ENCODE peak calls at places on chromosomes 6 and 20, in seven cellular contexts. One of them, this sample, is unnamed.

GRCh38 chr6:7617954-7618764 is 28.2 kb downstream of the SNRNP48 start:
- DNase-seq in hepatocyte: no peak
- DNase-seq in epithelial cell of esophagus: peak
- DNase-seq in psoas muscle: no peak
- DNase-seq in left ventricle myocardium inferior: no peak
- DNase-seq in A549: no peak
- DNase-seq in transverse colon: peak
- DNase-seq in this sample: peak

GRCh38 chr6:140627002-140627401 is 1252.6 kb upstream of the CITED2 start:
- DNase-seq in hepatocyte: no peak
- DNase-seq in epithelial cell of esophagus: no peak
- DNase-seq in psoas muscle: no peak
- DNase-seq in left ventricle myocardium inferior: no peak
- DNase-seq in A549: no peak
- DNase-seq in transverse colon: no peak
- DNase-seq in this sample: no peak

GRCh38 chr20:11168026-11168425 is 494.2 kb upstream of the JAG1 start:
- DNase-seq in hepatocyte: no peak
- DNase-seq in epithelial cell of esophagus: peak
- DNase-seq in psoas muscle: no peak
- DNase-seq in left ventricle myocardium inferior: no peak
- DNase-seq in A549: peak
- DNase-seq in transverse colon: no peak
- DNase-seq in this sample: peak

GRCh38 chr6:32666420-32667300 is at the start of gene HLA-DQB1:
- DNase-seq in hepatocyte: peak
- DNase-seq in epithelial cell of esophagus: peak
- DNase-seq in psoas muscle: no peak
- DNase-seq in left ventricle myocardium inferior: no peak
- DNase-seq in A549: peak
- DNase-seq in transverse colon: no peak
- DNase-seq in this sample: peak

GRCh38 chr6:81734500-81735140 is 17.9 kb downstream of the TENT5A start:
- DNase-seq in hepatocyte: no peak
- DNase-seq in epithelial cell of esophagus: peak
- DNase-seq in psoas muscle: no peak
- DNase-seq in left ventricle myocardium inferior: no peak
- DNase-seq in A549: no peak
- DNase-seq in transverse colon: no peak
- DNase-seq in this sample: no peak

GRCh38 chr6:168217880-168218537 is 101.6 kb downstream of the DACT2 start:
- DNase-seq in hepatocyte: no peak
- DNase-seq in epithelial cell of esophagus: no peak
- DNase-seq in psoas muscle: no peak
- DNase-seq in left ventricle myocardium inferior: no peak
- DNase-seq in A549: no peak
- DNase-seq in transverse colon: no peak
- DNase-seq in this sample: no peak

GRCh38 chr6:11231564-11232176 is 798 bp downstream of the NEDD9 start:
- DNase-seq in hepatocyte: no peak
- DNase-seq in epithelial cell of esophagus: no peak
- DNase-seq in psoas muscle: no peak
- DNase-seq in left ventricle myocardium inferior: no peak
- DNase-seq in A549: peak
- DNase-seq in transverse colon: no peak
- DNase-seq in this sample: peak

GRCh38 chr6:133757330-133757729 is 131.6 kb upstream of the TCF21 start:
- DNase-seq in hepatocyte: no peak
- DNase-seq in epithelial cell of esophagus: no peak
- DNase-seq in psoas muscle: no peak
- DNase-seq in left ventricle myocardium inferior: no peak
- DNase-seq in A549: no peak
- DNase-seq in transverse colon: no peak
- DNase-seq in this sample: no peak

DNA sequence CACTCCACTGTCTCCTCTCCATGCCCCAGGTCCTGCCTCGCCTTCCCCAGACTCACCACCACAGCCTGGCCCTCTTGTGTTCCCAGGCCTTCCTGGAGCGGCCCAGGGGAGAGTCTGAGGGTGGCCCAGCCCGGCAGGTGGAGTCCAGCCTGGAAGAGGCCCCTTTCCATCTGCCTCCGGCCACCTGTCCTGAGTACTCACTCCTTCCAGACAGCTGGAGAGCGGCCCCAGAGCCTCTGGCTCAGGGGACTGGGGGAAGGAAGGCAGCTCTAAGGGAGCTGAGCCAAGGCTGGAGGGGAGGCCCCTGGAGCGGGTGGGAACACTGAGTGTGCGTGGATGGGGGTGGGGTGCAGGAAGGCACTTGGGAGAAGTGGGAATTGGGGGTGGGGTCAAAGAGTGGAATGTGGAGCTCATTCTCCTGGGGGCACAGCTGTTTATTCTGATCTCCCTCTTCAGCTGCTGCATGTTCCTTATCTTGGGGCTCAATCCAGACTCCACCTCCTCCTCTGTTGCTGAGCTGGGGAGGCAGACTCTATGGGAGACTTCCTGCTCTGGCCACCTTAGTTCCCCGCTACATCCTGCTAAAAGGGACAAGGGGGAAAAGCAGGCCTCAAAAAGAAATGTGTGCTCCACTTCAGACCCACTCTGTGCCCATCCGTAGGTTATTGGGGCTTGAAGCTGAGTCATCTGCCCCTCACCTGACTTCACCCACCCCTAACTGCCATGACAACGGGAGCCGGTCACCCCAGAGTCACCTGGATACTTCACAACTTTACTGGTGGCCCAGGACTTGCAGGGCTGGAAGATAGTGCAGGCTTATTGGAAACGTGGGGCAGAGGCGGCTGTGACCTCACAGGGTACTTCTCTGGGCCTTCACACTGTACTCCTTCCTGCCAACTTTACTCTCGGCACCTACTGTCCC is 19.5 kb upstream of the TAF8 start:
- DNase-seq in hepatocyte: peak
- DNase-seq in epithelial cell of esophagus: no peak
- DNase-seq in psoas muscle: peak
- DNase-seq in left ventricle myocardium inferior: peak
- DNase-seq in A549: no peak
- DNase-seq in transverse colon: no peak
- DNase-seq in this sample: no peak
- H3K4me3 ChIP-seq in hepatocyte: no peak
- H3K4me3 ChIP-seq in epithelial cell of esophagus: no peak
- H3K4me3 ChIP-seq in psoas muscle: no peak
- H3K4me3 ChIP-seq in left ventricle myocardium inferior: no peak
- H3K4me3 ChIP-seq in A549: no peak
- H3K4me3 ChIP-seq in transverse colon: no peak
- H3K4me3 ChIP-seq in this sample: no peak

GRCh38 chr6:27333642-27334040 is 21.6 kb upstream of the POM121L2 start:
- DNase-seq in hepatocyte: no peak
- DNase-seq in epithelial cell of esophagus: no peak
- DNase-seq in psoas muscle: no peak
- DNase-seq in left ventricle myocardium inferior: no peak
- DNase-seq in A549: no peak
- DNase-seq in transverse colon: no peak
- DNase-seq in this sample: no peak
- H3K4me3 ChIP-seq in hepatocyte: peak
- H3K4me3 ChIP-seq in epithelial cell of esophagus: peak
- H3K4me3 ChIP-seq in psoas muscle: peak
- H3K4me3 ChIP-seq in left ventricle myocardium inferior: peak
- H3K4me3 ChIP-seq in A549: peak
- H3K4me3 ChIP-seq in transverse colon: no peak
- H3K4me3 ChIP-seq in this sample: peak

DNA sequence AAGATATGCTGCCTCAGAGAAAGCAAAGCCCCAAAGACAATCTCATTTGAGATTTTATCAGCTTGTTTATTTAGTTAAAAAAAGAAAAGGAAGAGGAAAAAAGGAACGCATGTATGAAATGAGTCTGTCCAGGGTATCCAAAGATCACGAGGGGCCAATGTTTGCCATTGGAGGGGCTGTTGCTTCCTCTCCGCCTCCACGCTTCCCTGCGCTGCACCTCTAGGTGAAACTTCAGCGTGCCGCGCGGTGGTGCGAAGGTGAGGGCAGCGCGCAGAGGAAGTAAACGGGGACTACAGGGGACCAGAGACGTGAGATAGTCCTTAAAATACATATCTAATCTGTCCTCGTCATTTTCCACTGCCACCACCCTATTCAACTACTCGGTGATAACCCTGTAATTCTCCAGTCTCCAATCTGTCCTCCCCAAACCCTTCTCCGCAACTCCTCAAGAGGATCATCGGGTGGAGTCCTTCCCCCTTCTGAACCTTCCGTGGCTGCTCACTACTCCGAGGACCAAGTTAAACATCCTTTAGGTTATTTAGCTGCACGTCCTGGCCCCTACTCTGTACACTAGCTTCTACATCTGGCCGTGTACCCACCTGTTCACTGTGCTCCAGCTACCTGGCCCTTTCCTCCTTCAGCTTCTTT is 1.1 kb upstream of the DCBLD1 start:
- DNase-seq in hepatocyte: peak
- DNase-seq in epithelial cell of esophagus: no peak
- DNase-seq in psoas muscle: no peak
- DNase-seq in left ventricle myocardium inferior: no peak
- DNase-seq in A549: no peak
- DNase-seq in transverse colon: peak
- DNase-seq in this sample: no peak
- H3K4me3 ChIP-seq in hepatocyte: peak
- H3K4me3 ChIP-seq in epithelial cell of esophagus: no peak
- H3K4me3 ChIP-seq in psoas muscle: peak
- H3K4me3 ChIP-seq in left ventricle myocardium inferior: no peak
- H3K4me3 ChIP-seq in A549: no peak
- H3K4me3 ChIP-seq in transverse colon: peak
- H3K4me3 ChIP-seq in this sample: no peak

DNA sequence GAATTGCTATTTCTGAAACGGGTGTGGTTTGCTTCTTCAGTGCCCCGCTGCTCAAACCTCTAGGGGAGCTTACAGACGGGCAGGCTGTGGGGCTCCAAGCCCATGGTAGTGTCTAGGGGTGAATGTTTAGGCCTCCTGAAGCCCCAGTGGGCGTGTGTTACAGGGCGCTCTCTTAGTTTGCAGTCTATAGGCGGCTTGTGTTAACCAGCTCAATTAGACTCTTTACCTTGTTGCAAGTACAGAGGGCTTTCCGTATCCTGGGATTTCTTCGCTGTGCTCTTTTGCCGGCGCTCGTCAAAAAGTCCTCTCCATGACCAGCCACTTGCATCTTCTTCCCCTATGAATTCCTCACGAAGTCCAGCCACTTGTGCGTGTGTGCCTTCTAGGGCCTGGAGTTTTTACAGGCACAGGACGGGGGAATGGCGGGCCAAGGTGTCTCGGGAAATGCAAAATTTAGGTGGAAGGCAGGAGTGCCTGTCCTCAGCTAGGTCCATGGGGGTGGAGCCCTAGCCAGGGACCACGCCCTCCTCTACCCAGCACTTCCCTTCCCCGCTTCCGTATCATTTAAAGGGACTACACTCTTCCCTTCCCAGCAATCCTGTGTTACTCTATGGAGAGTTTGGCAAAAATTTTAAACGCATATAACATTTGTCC is 94.5 kb downstream of the HTR1B start:
- DNase-seq in hepatocyte: peak
- DNase-seq in epithelial cell of esophagus: peak
- DNase-seq in psoas muscle: peak
- DNase-seq in left ventricle myocardium inferior: peak
- DNase-seq in A549: no peak
- DNase-seq in transverse colon: peak
- DNase-seq in this sample: peak
- H3K4me3 ChIP-seq in hepatocyte: peak
- H3K4me3 ChIP-seq in epithelial cell of esophagus: peak
- H3K4me3 ChIP-seq in psoas muscle: peak
- H3K4me3 ChIP-seq in left ventricle myocardium inferior: peak
- H3K4me3 ChIP-seq in A549: no peak
- H3K4me3 ChIP-seq in transverse colon: peak
- H3K4me3 ChIP-seq in this sample: peak

DNA sequence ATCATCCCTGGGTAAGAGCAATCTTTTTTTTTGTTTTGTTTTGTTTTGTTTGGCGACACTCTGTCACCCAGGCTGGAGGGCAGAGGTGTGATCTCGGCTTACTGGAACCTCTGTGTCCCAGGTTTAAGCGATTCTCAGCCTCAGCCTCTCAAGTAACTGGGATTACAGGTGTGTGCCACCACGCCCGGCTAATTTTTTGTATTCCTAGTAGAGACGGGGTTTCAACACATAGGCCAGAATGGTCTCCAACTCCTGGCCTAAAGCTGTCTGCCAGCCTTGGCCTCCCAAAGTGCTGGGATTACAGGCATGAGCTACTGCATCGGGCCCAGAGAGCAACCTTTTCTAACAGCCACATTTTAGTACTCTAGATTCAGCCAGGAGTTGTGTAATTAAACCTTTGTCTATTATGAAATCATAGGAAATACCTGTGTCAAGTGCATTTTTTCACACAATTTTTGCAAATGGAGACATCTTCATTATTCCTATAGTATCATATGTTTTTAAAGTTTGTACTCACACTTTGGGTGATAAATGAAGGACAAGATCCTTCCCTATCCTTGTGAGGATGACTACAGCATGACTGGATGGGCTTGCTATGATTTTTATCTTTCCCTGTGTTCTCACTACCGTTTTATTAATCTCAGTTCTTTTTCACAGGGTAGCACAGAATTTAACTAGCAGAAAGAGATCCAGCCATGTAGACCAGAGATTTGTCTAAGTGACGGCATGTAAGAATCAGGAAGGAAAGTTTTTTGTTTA is 82.6 kb downstream of the OR2B2 start:
- DNase-seq in hepatocyte: no peak
- DNase-seq in epithelial cell of esophagus: peak
- DNase-seq in psoas muscle: no peak
- DNase-seq in left ventricle myocardium inferior: no peak
- DNase-seq in A549: no peak
- DNase-seq in transverse colon: no peak
- DNase-seq in this sample: no peak
- H3K4me3 ChIP-seq in hepatocyte: peak
- H3K4me3 ChIP-seq in epithelial cell of esophagus: peak
- H3K4me3 ChIP-seq in psoas muscle: peak
- H3K4me3 ChIP-seq in left ventricle myocardium inferior: peak
- H3K4me3 ChIP-seq in A549: peak
- H3K4me3 ChIP-seq in transverse colon: peak
- H3K4me3 ChIP-seq in this sample: peak

DNA sequence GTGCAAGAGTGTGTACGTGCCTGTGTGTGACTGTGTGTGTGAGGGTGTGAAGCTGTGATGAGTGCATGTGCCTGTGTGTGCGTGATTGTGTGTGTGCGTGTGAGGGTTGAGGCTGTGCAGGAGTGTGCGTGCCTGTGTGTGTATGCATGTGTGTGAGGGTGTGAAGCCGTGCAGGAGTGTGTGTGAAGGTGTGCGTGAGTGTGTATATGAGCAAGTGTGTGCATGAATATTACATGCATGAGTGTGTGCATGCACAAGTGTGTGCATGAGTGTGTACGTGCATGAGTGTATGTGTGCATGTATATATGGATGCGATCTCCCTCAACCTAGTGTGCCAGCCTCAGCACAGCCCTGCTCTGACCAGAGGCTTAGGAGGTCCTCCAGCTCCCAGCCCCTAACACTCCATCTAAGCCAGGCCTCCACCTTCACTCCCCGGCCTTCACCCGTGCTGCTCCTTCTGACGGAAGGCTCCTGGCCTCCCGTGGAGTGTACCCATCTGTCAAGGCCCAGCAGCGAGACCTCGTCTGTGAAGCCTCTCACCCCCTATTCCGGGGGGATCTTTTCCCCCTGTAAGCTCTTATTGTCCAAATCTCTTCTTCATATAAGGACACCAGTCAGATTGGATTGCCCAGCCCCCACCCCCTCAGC is 19.9 kb upstream of the PHACTR3 start:
- DNase-seq in hepatocyte: no peak
- DNase-seq in epithelial cell of esophagus: no peak
- DNase-seq in psoas muscle: no peak
- DNase-seq in left ventricle myocardium inferior: no peak
- DNase-seq in A549: no peak
- DNase-seq in transverse colon: no peak
- DNase-seq in this sample: no peak
- H3K4me3 ChIP-seq in hepatocyte: no peak
- H3K4me3 ChIP-seq in epithelial cell of esophagus: no peak
- H3K4me3 ChIP-seq in psoas muscle: no peak
- H3K4me3 ChIP-seq in left ventricle myocardium inferior: no peak
- H3K4me3 ChIP-seq in A549: no peak
- H3K4me3 ChIP-seq in transverse colon: no peak
- H3K4me3 ChIP-seq in this sample: no peak

This sample was measured in foreskin fibroblast.